ENCODE peak calls at places on chromosomes 13 and 19, in nine cellular contexts. A, Y, X, L, V, N, M, H and B are unnamed samples.

GRCh38 chr13:111911141-111911720 is 155.7 kb upstream of the SOX1 start:
- DNase-seq in X (no peak), L (no peak), A (no peak), V (no peak), M (no peak), H (no peak), N (no peak), Y (no peak), B (peak)

GRCh38 chr13:60260440-60260839 is 96.7 kb upstream of the DIAPH3 start:
- DNase-seq in X (no peak), M (no peak), H (no peak), N (no peak), Y (no peak), V (peak), L (no peak), A (no peak), B (no peak)

GRCh38 chr19:18328340-18329034 is 5.6 kb upstream of the LSM4 start:
- DNase-seq in Y (peak), A (peak), L (peak), H (peak), N (peak), V (peak), M (peak), X (peak), B (peak)

GRCh38 chr19:47369923-47370625 is 21.0 kb downstream of the DHX34 start:
- DNase-seq in M (no peak), A (no peak), Y (peak), X (no peak), N (no peak), L (no peak), V (no peak), H (no peak), B (no peak)

GRCh38 chr19:58001895-58002369 is 688 bp downstream of the ZNF606 start:
- DNase-seq in H (no peak), A (no peak), N (peak), L (no peak), Y (peak), X (peak), M (peak), V (no peak), B (no peak)

GRCh38 chr13:100666124-100666523 is 8.5 kb downstream of the TMTC4 start:
- DNase-seq in X (no peak), L (no peak), H (no peak), V (no peak), A (no peak), M (peak), N (no peak), Y (no peak), B (no peak)

GRCh38 chr13:40333238-40333637 is 333.2 kb downstream of the FOXO1 start:
- DNase-seq in N (no peak), H (no peak), L (no peak), A (no peak), M (no peak), Y (no peak), X (no peak), V (no peak), B (no peak)

GRCh38 chr19:37691881-37692504 is 27.6 kb downstream of the ZNF607 start:
- DNase-seq in X (peak), N (peak), L (peak), H (peak), Y (peak), A (peak), M (peak), V (peak), B (peak)

GRCh38 chr13:79631260-79631659 is 150.3 kb downstream of the NDFIP2 start:
- DNase-seq in H (no peak), L (no peak), V (no peak), Y (peak), X (no peak), N (no peak), M (peak), A (peak), B (peak)

GRCh38 chr19:31018951-31019350 is 330.3 kb downstream of the TSHZ3 start:
- DNase-seq in A (no peak), N (no peak), L (no peak), H (no peak), X (no peak), M (no peak), V (no peak), Y (no peak), B (no peak)

GRCh38 chr13:113846639-113847318 is 17.1 kb downstream of the GAS6 start:
- DNase-seq in L (peak), X (no peak), V (peak), A (no peak), H (no peak), M (no peak), Y (no peak), N (peak), B (peak)

GRCh38 chr13:31321457-31321856 is 121.7 kb downstream of the B3GLCT start:
- DNase-seq in V (no peak), A (no peak), N (no peak), X (no peak), H (no peak), L (no peak), Y (no peak), M (no peak), B (no peak)

GRCh38 chr13:48853381-48854102 is 122.2 kb upstream of the FNDC3A start:
- DNase-seq in N (no peak), A (peak), X (peak), H (no peak), L (no peak), M (no peak), V (no peak), Y (peak), B (no peak)

GRCh38 chr19:32519023-32519422 is 62.0 kb upstream of the PDCD5 start:
- DNase-seq in L (no peak), V (no peak), N (no peak), H (no peak), Y (no peak), X (no peak), A (peak), M (peak), B (no peak)

GRCh38 chr19:1248454-1249297 is at the start of gene MIDN:
- DNase-seq in N (peak), L (peak), X (peak), M (peak), H (peak), V (peak), A (peak), Y (peak), B (peak)

GRCh38 chr19:56637976-56638555 is 4.9 kb upstream of the SMIM17 start:
- DNase-seq in L (peak), M (peak), X (peak), A (peak), Y (peak), N (peak), V (peak), H (peak), B (no peak)

GRCh38 chr19:44111910-44112463 is 1.2 kb upstream of the ZNF225 start:
- DNase-seq in N (no peak), X (peak), M (peak), H (no peak), Y (peak), A (peak), V (peak), L (no peak), B (peak)

GRCh38 chr13:65093352-65093751 is 2136.8 kb downstream of the PCDH9 start:
- DNase-seq in H (no peak), Y (no peak), V (no peak), X (no peak), A (no peak), M (no peak), N (no peak), L (no peak), B (no peak)

GRCh38 chr19:5472303-5472702 is 17.1 kb downstream of the ZNRF4 start:
- DNase-seq in V (no peak), N (no peak), M (no peak), H (no peak), Y (no peak), A (no peak), L (no peak), X (no peak), B (no peak)

GRCh38 chr13:93249259-93249917 is 22.8 kb downstream of the GPC6 start:
- DNase-seq in N (no peak), A (no peak), H (no peak), M (no peak), L (no peak), X (no peak), V (no peak), Y (peak), B (no peak)

GRCh38 chr13:39676315-39676876 is 20.9 kb downstream of the COG6 start:
- DNase-seq in V (no peak), N (peak), A (peak), M (peak), X (no peak), H (no peak), Y (no peak), L (no peak), B (peak)